ENCODE peak calls at places on chromosomes 4 and X, in ten cellular contexts. D is adipocyte; Z is stimulated activated CD4-positive, alpha-beta T cell treated with anti-CD3 and anti-CD28 coated beads, Interleukin-12 subunit alpha, Interleukin-12 subunit beta, amount 100 ng/mL, for 48 hours; R is BJ; G is NCI-H1048; I is activated CD4-positive, alpha-beta T cell treated with anti-CD3 and anti-CD28 coated beads, Interleukin-2, amount 50 U/mL, for 48 hours; A is HFFc6; O is Calu3; Y is ACHN; W is AG08396. L is an unnamed sample.

GRCh38 chr4:76950052-76950845 is 697 bp downstream of the SEPTIN11 start:
- DNase-seq in O (peak), R (no peak), Z (no peak), D (peak), Y (peak), W (peak), G (no peak), I (peak), A (no peak), L (peak)

GRCh38 chr4:158850800-158851644 is 82.2 kb downstream of the FNIP2 start:
- DNase-seq in W (peak), Z (no peak), O (no peak), I (no peak), D (peak), Y (peak), G (no peak), R (no peak), A (peak), L (peak)

GRCh38 chr4:9962611-9963314 is 58.5 kb downstream of the SLC2A9 start:
- DNase-seq in D (no peak), A (no peak), O (no peak), Z (no peak), R (no peak), I (no peak), W (no peak), G (no peak), Y (no peak), L (no peak)

GRCh38 chr4:94574050-94574449 is 122.3 kb downstream of the PDLIM5 start:
- DNase-seq in D (no peak), A (no peak), O (no peak), G (no peak), W (no peak), Y (no peak), Z (no peak), R (no peak), I (no peak), L (no peak)

GRCh38 chr4:18389118-18389517 is 367.6 kb upstream of the LCORL start:
- DNase-seq in R (no peak), G (no peak), A (no peak), Y (no peak), W (no peak), D (no peak), Z (no peak), O (no peak), I (no peak), L (no peak)

GRCh38 chr4:152045781-152046571 is 285.2 kb upstream of the GATB start:
- DNase-seq in D (peak), I (peak), G (peak), R (no peak), Y (no peak), O (peak), W (peak), Z (no peak), A (no peak), L (no peak)

GRCh38 chrX:131393426-131393825 is 104.3 kb upstream of the IGSF1 start:
- DNase-seq in D (no peak), Y (no peak), A (no peak), W (no peak), I (no peak), Z (no peak), G (no peak), O (no peak), R (no peak), L (no peak)

GRCh38 chrX:42978655-42979379 is 200.9 kb upstream of the PPP1R2C start:
- DNase-seq in D (no peak), Z (no peak), I (no peak), W (no peak), O (no peak), A (no peak), Y (peak), R (no peak), G (no peak), L (no peak)

GRCh38 chr4:71554025-71554424 is 215.2 kb downstream of the SLC4A4 start:
- DNase-seq in A (no peak), R (no peak), W (no peak), Z (no peak), I (no peak), D (no peak), O (no peak), Y (no peak), G (no peak), L (peak)

GRCh38 chrX:137166591-137166990 is 132.8 kb upstream of the GPR101 start:
- DNase-seq in Y (no peak), Z (peak), O (peak), D (no peak), R (no peak), I (peak), W (no peak), A (no peak), G (no peak), L (no peak)

L was measured in foreskin melanocyte.